ENCODE peak calls at places on chromosomes 11 and 22, in five cellular contexts. One of them, this sample, is unnamed.

GRCh38 chr11:106459135-106459534 is 381.7 kb downstream of the AASDHPPT start:
- DNase-seq in H9: no peak
- DNase-seq in AG09309: no peak
- DNase-seq in AG09319: no peak
- DNase-seq in PC-3: no peak
- DNase-seq in this sample: no peak

GRCh38 chr22:47194476-47195155 is 432.2 kb downstream of the TBC1D22A start:
- DNase-seq in AG09319: no peak
- DNase-seq in AG09309: no peak
- DNase-seq in PC-3: no peak
- DNase-seq in H9: no peak
- DNase-seq in this sample: no peak

GRCh38 chr11:85423331-85423730 is 203.8 kb downstream of the DLG2 start:
- DNase-seq in H9: no peak
- DNase-seq in AG09319: no peak
- DNase-seq in AG09309: no peak
- DNase-seq in PC-3: no peak
- DNase-seq in this sample: no peak

GRCh38 chr11:128463386-128463829 is 124.0 kb downstream of the ETS1 start:
- DNase-seq in AG09309: peak
- DNase-seq in H9: no peak
- DNase-seq in AG09319: peak
- DNase-seq in PC-3: no peak
- DNase-seq in this sample: no peak

GRCh38 chr11:94775576-94776327 is 7.6 kb downstream of the AMOTL1 start:
- DNase-seq in AG09309: no peak
- DNase-seq in H9: no peak
- DNase-seq in AG09319: no peak
- DNase-seq in PC-3: no peak
- DNase-seq in this sample: no peak

GRCh38 chr11:44110231-44110679 is 14.8 kb downstream of the EXT2 start:
- DNase-seq in AG09319: no peak
- DNase-seq in AG09309: no peak
- DNase-seq in H9: peak
- DNase-seq in PC-3: peak
- DNase-seq in this sample: peak

GRCh38 chr22:38638216-38638615 is 18.0 kb downstream of the FAM227A start:
- DNase-seq in PC-3: no peak
- DNase-seq in H9: no peak
- DNase-seq in AG09309: no peak
- DNase-seq in AG09319: no peak
- DNase-seq in this sample: no peak

GRCh38 chr11:72144807-72145565 is 9.5 kb downstream of the FOLR3 start:
- DNase-seq in AG09319: peak
- DNase-seq in H9: no peak
- DNase-seq in PC-3: peak
- DNase-seq in AG09309: peak
- DNase-seq in this sample: no peak

GRCh38 chr11:92240946-92241345 is 16.3 kb downstream of the FAT3 start:
- DNase-seq in PC-3: no peak
- DNase-seq in H9: no peak
- DNase-seq in AG09309: no peak
- DNase-seq in AG09319: no peak
- DNase-seq in this sample: no peak

GRCh38 chr22:23248583-23248982 is 68.3 kb downstream of the BCR start:
- DNase-seq in AG09309: no peak
- DNase-seq in H9: peak
- DNase-seq in AG09319: no peak
- DNase-seq in PC-3: peak
- DNase-seq in this sample: no peak

GRCh38 chr11:33773399-33774355 is 643 bp downstream of the FBXO3 start:
- DNase-seq in PC-3: no peak
- DNase-seq in AG09309: no peak
- DNase-seq in AG09319: no peak
- DNase-seq in H9: no peak
- DNase-seq in this sample: no peak

GRCh38 chr11:112345166-112345565 is 84.5 kb upstream of the PLET1 start:
- DNase-seq in AG09319: no peak
- DNase-seq in PC-3: no peak
- DNase-seq in H9: no peak
- DNase-seq in AG09309: no peak
- DNase-seq in this sample: no peak

GRCh38 chr11:125423247-125423849 is 72.7 kb downstream of the FEZ1 start:
- DNase-seq in AG09319: no peak
- DNase-seq in AG09309: no peak
- DNase-seq in H9: no peak
- DNase-seq in PC-3: peak
- DNase-seq in this sample: no peak

GRCh38 chr11:115503083-115503885 is 931 bp downstream of the CADM1 start:
- DNase-seq in PC-3: peak
- DNase-seq in H9: peak
- DNase-seq in AG09309: no peak
- DNase-seq in AG09319: no peak
- DNase-seq in this sample: no peak

GRCh38 chr22:39317756-39318506 is 1.5 kb downstream of the RPL3 start:
- DNase-seq in AG09309: no peak
- DNase-seq in AG09319: no peak
- DNase-seq in H9: no peak
- DNase-seq in PC-3: no peak
- DNase-seq in this sample: no peak

GRCh38 chr11:46669606-46670243 is 30.7 kb downstream of the ARHGAP1 start:
- DNase-seq in AG09319: no peak
- DNase-seq in PC-3: peak
- DNase-seq in H9: no peak
- DNase-seq in AG09309: no peak
- DNase-seq in this sample: no peak

GRCh38 chr22:23305922-23306374 is 125.6 kb downstream of the BCR start:
- DNase-seq in H9: no peak
- DNase-seq in PC-3: no peak
- DNase-seq in AG09319: no peak
- DNase-seq in AG09309: peak
- DNase-seq in this sample: no peak

GRCh38 chr22:23192133-23192532 is 11.8 kb downstream of the BCR start:
- DNase-seq in AG09309: no peak
- DNase-seq in H9: no peak
- DNase-seq in PC-3: no peak
- DNase-seq in AG09319: no peak
- DNase-seq in this sample: no peak

GRCh38 chr22:41831828-41832552 is 915 bp upstream of the SREBF2 start:
- DNase-seq in H9: no peak
- DNase-seq in AG09319: no peak
- DNase-seq in AG09309: no peak
- DNase-seq in PC-3: no peak
- DNase-seq in this sample: no peak

GRCh38 chr22:31344369-31345330 is 1.5 kb downstream of the PATZ1 start:
- DNase-seq in AG09309: no peak
- DNase-seq in AG09319: no peak
- DNase-seq in PC-3: peak
- DNase-seq in H9: peak
- DNase-seq in this sample: no peak

GRCh38 chr22:48851933-48852549 is 975.6 kb downstream of the BRD1 start:
- DNase-seq in PC-3: no peak
- DNase-seq in AG09309: no peak
- DNase-seq in H9: no peak
- DNase-seq in AG09319: no peak
- DNase-seq in this sample: no peak
- TF ChIP-seq CTCF in PC-3: no peak
- TF ChIP-seq CTCF in AG09309: no peak
- TF ChIP-seq CTCF in H9: no peak
- TF ChIP-seq CTCF in AG09319: no peak
- TF ChIP-seq CTCF in this sample: no peak

DNA sequence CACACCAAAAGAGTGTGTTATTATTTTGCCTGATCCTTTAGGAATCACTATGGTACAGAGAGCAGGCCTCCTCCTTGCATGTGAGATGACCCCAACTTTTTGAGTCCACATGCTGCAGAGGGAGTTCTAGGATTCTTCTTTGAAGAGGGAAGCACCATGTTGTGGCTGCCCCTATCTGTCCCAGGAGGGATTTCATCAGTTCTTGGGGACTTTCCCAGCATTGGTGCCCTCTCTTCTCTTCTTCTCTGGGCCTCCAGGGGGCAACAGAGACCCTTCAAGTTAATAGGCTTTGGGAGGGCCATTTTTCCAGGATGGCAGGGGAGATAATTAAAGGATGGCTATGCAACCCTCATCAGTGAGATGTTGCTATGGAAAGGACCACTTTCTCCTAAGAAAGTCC is 3.6 kb downstream of the MMP1 start:
- DNase-seq in AG09319: no peak
- DNase-seq in H9: peak
- DNase-seq in PC-3: peak
- DNase-seq in AG09309: no peak
- DNase-seq in this sample: no peak
- TF ChIP-seq CTCF in AG09319: peak
- TF ChIP-seq CTCF in H9: peak
- TF ChIP-seq CTCF in PC-3: peak
- TF ChIP-seq CTCF in AG09309: peak
- TF ChIP-seq CTCF in this sample: peak

DNA sequence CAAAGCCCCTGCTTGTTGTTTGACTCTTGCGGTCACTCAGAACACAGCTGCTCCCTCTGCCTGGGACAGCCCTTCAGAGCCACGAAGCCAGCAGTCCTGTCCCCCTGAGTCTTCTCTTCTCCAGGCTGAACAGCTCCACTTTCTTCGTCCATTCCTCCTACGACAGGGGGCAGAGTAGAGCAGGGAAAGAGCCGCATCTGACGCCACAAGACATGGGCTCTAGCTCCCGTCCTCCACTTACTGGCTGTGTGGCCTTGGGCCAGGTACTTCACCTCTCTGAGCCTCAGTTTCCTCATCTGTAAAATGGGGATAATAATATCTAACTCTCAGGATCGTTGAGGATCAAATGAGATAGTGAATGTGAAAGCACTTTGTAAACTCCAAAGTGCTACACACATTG is 29.9 kb downstream of the CHRDL2 start:
- DNase-seq in PC-3: peak
- DNase-seq in H9: peak
- DNase-seq in AG09319: no peak
- DNase-seq in AG09309: no peak
- DNase-seq in this sample: no peak
- TF ChIP-seq CTCF in PC-3: peak
- TF ChIP-seq CTCF in H9: peak
- TF ChIP-seq CTCF in AG09319: no peak
- TF ChIP-seq CTCF in AG09309: no peak
- TF ChIP-seq CTCF in this sample: peak

DNA sequence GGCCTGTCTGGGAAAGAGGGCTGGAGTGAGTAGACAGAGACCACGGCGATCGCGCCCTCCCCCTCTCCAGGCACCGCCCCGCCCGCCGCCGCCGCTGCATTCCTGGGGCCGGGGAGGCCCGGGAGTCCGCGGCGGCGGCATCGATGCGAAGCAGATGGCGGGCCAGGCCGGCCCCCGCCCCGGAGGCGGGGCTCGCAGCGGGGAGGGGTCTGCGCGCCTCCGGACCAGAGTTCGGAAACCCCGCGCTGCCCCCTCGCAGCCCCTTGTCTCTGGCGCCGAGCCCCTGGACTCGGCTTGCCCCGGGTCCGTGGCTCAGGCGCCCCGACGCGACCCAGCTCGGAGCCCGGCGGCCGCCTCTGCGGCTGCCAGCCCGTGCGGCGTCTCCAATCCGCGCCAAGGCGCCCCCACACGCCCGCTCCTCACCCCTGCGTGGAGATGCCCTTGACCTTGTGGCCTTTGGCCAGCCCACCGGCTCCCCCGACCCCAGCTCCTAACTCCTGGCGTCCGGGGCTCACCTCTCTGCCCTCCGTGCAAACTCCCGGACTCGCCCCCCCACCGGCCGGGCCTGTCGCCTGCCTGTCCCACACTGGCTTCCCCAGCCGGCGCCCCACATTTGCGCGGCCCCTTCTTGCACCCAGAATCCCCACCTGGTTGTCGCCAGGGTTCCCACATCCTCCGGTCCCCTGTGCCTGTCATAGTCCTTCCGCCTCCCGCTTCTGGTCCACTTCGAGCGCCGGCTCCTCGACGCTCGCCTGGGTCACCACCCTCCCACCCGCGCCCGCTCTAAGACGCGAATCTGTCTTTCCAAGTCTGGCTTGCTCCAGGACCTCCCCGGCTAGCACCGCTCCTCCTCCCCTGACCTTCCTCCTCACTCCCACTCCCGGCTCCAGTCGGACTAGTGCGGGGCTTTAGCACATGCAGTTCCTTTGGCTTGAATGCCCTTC is 1.0 kb downstream of the SCARF2 start:
- DNase-seq in AG09319: no peak
- DNase-seq in PC-3: no peak
- DNase-seq in AG09309: no peak
- DNase-seq in H9: peak
- DNase-seq in this sample: peak
- TF ChIP-seq CTCF in AG09319: no peak
- TF ChIP-seq CTCF in PC-3: no peak
- TF ChIP-seq CTCF in AG09309: no peak
- TF ChIP-seq CTCF in H9: no peak
- TF ChIP-seq CTCF in this sample: no peak

DNA sequence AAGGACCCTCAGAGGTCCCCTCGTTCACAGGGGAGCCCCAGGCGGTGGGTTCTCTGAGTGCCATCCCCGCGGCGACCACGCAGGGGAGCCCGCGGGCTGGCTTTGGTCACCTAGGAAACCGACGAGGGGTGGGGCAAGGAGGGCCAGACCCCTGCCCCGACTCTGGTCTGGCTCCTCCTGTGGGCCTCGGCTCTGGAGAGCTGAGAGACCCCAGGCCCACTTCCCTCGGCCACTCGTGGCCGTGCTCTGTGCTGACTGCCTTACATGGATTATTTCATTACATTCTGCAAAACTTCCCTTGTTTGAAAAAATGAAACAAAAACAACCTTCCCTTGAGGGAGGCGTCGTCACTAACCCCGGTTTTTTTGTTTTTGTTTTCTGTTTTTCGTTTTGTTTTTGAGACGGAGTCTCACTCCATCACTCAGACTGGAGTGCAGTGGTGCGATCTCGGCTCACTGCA is 15.2 kb upstream of the CYTH4 start:
- DNase-seq in AG09319: no peak
- DNase-seq in AG09309: no peak
- DNase-seq in PC-3: peak
- DNase-seq in H9: peak
- DNase-seq in this sample: no peak
- TF ChIP-seq CTCF in AG09319: peak
- TF ChIP-seq CTCF in AG09309: peak
- TF ChIP-seq CTCF in PC-3: peak
- TF ChIP-seq CTCF in H9: peak
- TF ChIP-seq CTCF in this sample: peak

GRCh38 chr11:32358729-32359128 is 76.6 kb downstream of the WT1 start:
- DNase-seq in PC-3: no peak
- DNase-seq in AG09319: no peak
- DNase-seq in H9: no peak
- DNase-seq in AG09309: no peak
- DNase-seq in this sample: peak

GRCh38 chr11:32348502-32348901 is 86.8 kb downstream of the WT1 start:
- DNase-seq in PC-3: no peak
- DNase-seq in AG09319: no peak
- DNase-seq in AG09309: no peak
- DNase-seq in H9: no peak
- DNase-seq in this sample: no peak

DNA sequence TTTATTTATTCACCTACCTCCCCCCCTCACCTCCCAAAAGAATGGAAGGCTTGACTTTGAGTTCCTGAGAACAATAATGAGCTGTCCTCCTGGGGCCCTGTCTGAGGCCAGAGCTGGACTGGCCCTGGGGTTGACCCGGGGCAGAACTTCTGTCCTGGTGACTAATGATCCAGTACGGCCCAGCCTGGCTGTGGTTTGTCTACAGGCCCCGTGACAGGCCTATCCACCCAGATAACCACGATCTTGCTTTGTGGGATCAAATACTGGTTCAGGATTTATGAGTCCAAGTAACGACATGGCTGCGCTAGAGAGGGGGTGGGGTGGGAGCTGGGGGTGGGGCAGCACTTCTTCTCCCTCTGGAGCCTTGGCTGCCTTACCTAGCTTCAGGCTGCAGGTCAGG is 81.5 kb downstream of the WT1 start:
- DNase-seq in AG09309: no peak
- DNase-seq in H9: no peak
- DNase-seq in AG09319: no peak
- DNase-seq in PC-3: no peak
- DNase-seq in this sample: no peak
- TF ChIP-seq CTCF in AG09309: no peak
- TF ChIP-seq CTCF in H9: no peak
- TF ChIP-seq CTCF in AG09319: no peak
- TF ChIP-seq CTCF in PC-3: no peak
- TF ChIP-seq CTCF in this sample: no peak